ENCODE peak calls at places on chromosomes 1 and 21, in four cellular contexts. Z is left lung, Y is transverse colon, Q is lower lobe of right lung. K is an unnamed sample.

GRCh38 chr1:67415041-67415440 is 15.2 kb downstream of the SERBP1 start:
- DNase-seq in Z (no peak), Y (no peak), Q (no peak), K (no peak)

GRCh38 chr1:226632169-226632884 is 83.8 kb downstream of the STUM start:
- DNase-seq in Z (peak; percentile 53), Y (no peak), Q (peak; percentile 38), K (no peak)

GRCh38 chr1:11198257-11198656 is 9.1 kb downstream of the ANGPTL7 start:
- DNase-seq in Z (no peak), Y (no peak), Q (no peak), K (no peak)

GRCh38 chr1:154304664-154305337 is 16.1 kb upstream of the AQP10 start:
- DNase-seq in Z (no peak), Y (no peak), Q (no peak), K (no peak)

GRCh38 chr1:177809844-177810243 is 160.0 kb downstream of the SEC16B start:
- DNase-seq in Z (no peak), Y (no peak), Q (no peak), K (no peak)

GRCh38 chr1:45493116-45493697 is 2.2 kb upstream of the TESK2 start:
- DNase-seq in Z (no peak), Y (peak; percentile 53), Q (no peak), K (no peak)

GRCh38 chr1:81174811-81175476 is 625.8 kb upstream of the ADGRL2 start:
- DNase-seq in Z (no peak), Y (no peak), Q (no peak), K (no peak)

GRCh38 chr1:207619833-207620572 is 24.9 kb upstream of the CR1L start:
- DNase-seq in Z (no peak), Y (no peak), Q (no peak), K (peak; percentile 10)

GRCh38 chr1:151158751-151159251 is 2.4 kb downstream of the TNFAIP8L2 start:
- DNase-seq in Z (peak; percentile 81), Y (no peak), Q (no peak), K (no peak)

GRCh38 chr1:203669739-203670138 is 43.1 kb downstream of the ATP2B4 start:
- DNase-seq in Z (no peak), Y (no peak), Q (no peak), K (no peak)

GRCh38 chr1:55288245-55288644 is 73.1 kb upstream of the USP24 start:
- DNase-seq in Z (no peak), Y (peak; percentile 19), Q (no peak), K (no peak)

GRCh38 chr1:205927676-205928075 is 15.6 kb downstream of the SLC26A9 start:
- DNase-seq in Z (no peak), Y (no peak), Q (no peak), K (no peak)

GRCh38 chr21:33318087-33318486 is 6.7 kb upstream of the IFNAR1 start:
- DNase-seq in Z (no peak), Y (no peak), Q (no peak), K (no peak)

GRCh38 chr1:37036667-37037053 is 2.3 kb upstream of the GRIK3 start:
- DNase-seq in Z (no peak), Y (no peak), Q (no peak), K (no peak)

GRCh38 chr1:247857069-247857985 is at the start of gene TRIM58:
- DNase-seq in Z (peak; percentile 79), Y (peak; percentile 87), Q (peak; percentile 51), K (no peak)

GRCh38 chr1:172960454-172961208 is 90.1 kb downstream of the TNFSF18 start:
- DNase-seq in Z (no peak), Y (peak; percentile 49), Q (no peak), K (no peak)

GRCh38 chr1:19436716-19437476 is 48.4 kb downstream of the CAPZB start:
- DNase-seq in Z (no peak), Y (peak; percentile 86), Q (peak; percentile 71), K (no peak)

GRCh38 chr21:24298040-24298439 is 1309.2 kb downstream of the MRPL39 start:
- DNase-seq in Z (no peak), Y (no peak), Q (no peak), K (no peak)

GRCh38 chr1:66777846-66778245 is 23.2 kb downstream of the INSL5 start:
- DNase-seq in Z (no peak), Y (no peak), Q (no peak), K (no peak)

GRCh38 chr1:230976825-230977747 is 1.6 kb downstream of the TTC13 start:
- DNase-seq in Z (no peak), Y (no peak), Q (no peak), K (no peak)

GRCh38 chr1:229406798-229407197 is 27.1 kb downstream of the ACTA1 start:
- DNase-seq in Z (no peak), Y (peak; percentile 22), Q (no peak), K (no peak)

GRCh38 chr1:94299627-94300552 is 62.5 kb upstream of the ARHGAP29 start:
- DNase-seq in Z (no peak), Y (no peak), Q (no peak), K (no peak)

GRCh38 chr21:33261635-33262034 is 4.5 kb upstream of the IL10RB start:
- DNase-seq in Z (no peak), Y (peak; percentile 23), Q (peak; percentile 62), K (peak; percentile 20)

GRCh38 chr1:228989992-228990827 is 254.9 kb downstream of the RHOU start:
- DNase-seq in Z (no peak), Y (peak; percentile 49), Q (peak; percentile 81), K (no peak)

GRCh38 chr21:27423073-27423472 is 456.2 kb upstream of the ADAMTS5 start:
- DNase-seq in Z (peak; percentile 43), Y (peak; percentile 36), Q (no peak), K (peak; percentile 88)

GRCh38 chr1:152543808-152544207 is 22.8 kb downstream of the LCE3E start:
- DNase-seq in Z (no peak), Y (no peak), Q (no peak), K (no peak)

GRCh38 chr1:230308039-230308438 is 118.1 kb downstream of the PGBD5 start:
- DNase-seq in Z (peak; percentile 85), Y (peak; percentile 90), Q (peak; percentile 74), K (peak; percentile 7)

GRCh38 chr1:204503913-204504519 is 9.4 kb upstream of the PIK3C2B start:
- DNase-seq in Z (no peak), Y (no peak), Q (no peak), K (no peak)

GRCh38 chr1:186987065-186987464 is 158.3 kb downstream of the PLA2G4A start:
- DNase-seq in Z (no peak), Y (no peak), Q (no peak), K (no peak)

GRCh38 chr1:151165281-151165737 is 393 bp downstream of the LYSMD1 start:
- DNase-seq in Z (no peak), Y (peak; percentile 49), Q (no peak), K (no peak)

GRCh38 chr1:56200446-56200845 is 378.9 kb downstream of the PLPP3 start:
- DNase-seq in Z (peak; percentile 17), Y (no peak), Q (no peak), K (no peak)

GRCh38 chr1:227798078-227798802 is 17.2 kb upstream of the PRSS38 start:
- DNase-seq in Z (peak; percentile 48), Y (no peak), Q (no peak), K (no peak)
- H3K27me3 ChIP-seq in Z (peaks cover 19% of the 10 kb centered on the region), Y (peaks cover 4% of the 10 kb centered on the region), Q (peaks cover 9% of the 10 kb centered on the region), K (peaks cover 12% of the 10 kb centered on the region)

GRCh38 chr1:77583483-77583882 is 99.0 kb downstream of the ZZZ3 start:
- DNase-seq in Z (no peak), Y (no peak), Q (no peak), K (no peak)

GRCh38 chr1:77582905-77583304 is 99.6 kb downstream of the ZZZ3 start:
- DNase-seq in Z (no peak), Y (no peak), Q (no peak), K (no peak)

GRCh38 chr1:77584884-77585283 is 97.6 kb downstream of the ZZZ3 start:
- DNase-seq in Z (no peak), Y (no peak), Q (no peak), K (no peak)

GRCh38 chr1:77579547-77579946 is 102.9 kb downstream of the ZZZ3 start:
- DNase-seq in Z (no peak), Y (no peak), Q (no peak), K (no peak)
- TF ChIP-seq CTCF in Z (no peak), Y (no peak), Q (no peak), K (no peak)

GRCh38 chr1:110548381-110548780 is 29.4 kb upstream of the KCNA10 start:
- DNase-seq in Z (no peak), Y (no peak), Q (no peak), K (no peak)
- H3K27me3 ChIP-seq in Z (peaks cover 25% of the 10 kb centered on the region), Y (peaks cover 17% of the 10 kb centered on the region), Q (peaks cover 12% of the 10 kb centered on the region), K (peaks cover 8% of the 10 kb centered on the region)

DNA sequence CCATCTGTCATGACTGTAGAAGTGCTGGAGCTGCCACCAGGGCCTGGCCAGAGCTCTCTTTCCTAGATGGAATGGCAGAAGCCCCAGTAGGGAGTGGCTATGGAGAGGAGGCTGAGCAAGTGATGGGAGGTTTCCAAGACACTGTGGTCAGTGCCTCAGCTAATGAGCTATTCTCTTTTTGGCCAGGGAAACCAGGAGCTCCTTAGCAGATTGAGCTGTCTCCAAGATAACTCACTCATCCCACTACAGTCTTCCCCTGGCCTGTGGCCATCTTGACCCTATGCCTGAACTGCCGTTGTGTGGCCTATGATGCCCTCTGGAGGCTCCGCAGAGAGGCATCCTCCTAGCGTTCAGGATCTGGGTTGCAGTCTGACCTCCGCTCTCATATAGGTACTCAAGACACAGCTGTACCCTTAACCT is 60.5 kb downstream of the ERI3 start:
- DNase-seq in Z (no peak), Y (peak; percentile 64), Q (no peak), K (peak; percentile 11)
- TF ChIP-seq CTCF in Z (no peak), Y (peak; percentile 68), Q (no peak), K (peak; percentile 39)

DNA sequence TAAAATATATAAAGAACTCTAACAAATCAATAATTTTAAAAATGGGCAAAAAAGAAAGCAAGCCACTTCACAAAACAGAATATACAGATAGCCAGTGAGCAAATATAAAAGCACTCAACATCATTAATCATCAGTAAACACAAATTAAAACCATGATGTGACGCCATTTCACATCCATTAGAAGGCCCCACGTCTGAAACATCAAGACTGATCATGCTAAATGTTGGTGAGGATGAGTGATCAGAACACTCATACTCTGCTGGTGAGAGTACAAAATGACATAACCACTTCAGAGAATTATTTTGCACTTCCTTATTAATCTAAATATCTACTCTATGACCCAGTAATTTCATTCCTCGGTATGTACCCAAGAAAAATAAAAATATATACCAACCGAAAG is 512.2 kb upstream of the NR5A2 start:
- DNase-seq in Z (no peak), Y (no peak), Q (no peak), K (no peak)
- H3K27me3 ChIP-seq in Z (no peaks in the 10 kb centered on the region), Y (no peaks in the 10 kb centered on the region), Q (no peaks in the 10 kb centered on the region), K (no peaks in the 10 kb centered on the region)

DNA sequence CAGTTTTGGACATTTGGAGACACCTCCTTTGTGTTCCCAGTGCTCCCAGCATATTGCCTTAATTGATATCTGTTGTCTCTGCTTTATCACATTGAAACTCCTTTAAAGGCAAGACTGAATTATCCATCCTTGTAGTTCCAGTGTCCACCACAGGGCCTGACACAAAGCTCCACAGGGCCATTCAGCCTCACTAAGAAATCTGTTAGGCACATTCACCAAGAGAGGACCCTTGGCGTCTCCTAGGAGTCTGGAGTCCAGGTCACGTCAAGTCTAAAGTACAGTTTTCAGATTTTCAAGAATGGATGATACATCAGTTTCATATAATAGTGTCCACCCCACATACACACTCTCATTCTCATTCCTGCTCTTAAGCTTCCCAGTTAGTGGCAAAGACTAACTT is 4.8 kb downstream of the ACP6 start:
- DNase-seq in Z (no peak), Y (no peak), Q (no peak), K (no peak)
- TF ChIP-seq CTCF in Z (no peak), Y (peak; percentile 14), Q (no peak), K (peak; percentile 18)

K was measured in AG04450.